ENCODE peak calls at places on chromosomes 6 and 20, in seven cellular contexts. E is T-cell; S is activated T-cell treated with anti-CD3 and anti-CD28 coated beads for 24 hours; H is DMS153; U is naive thymus-derived CD8-positive, alpha-beta T cell; W is stimulated activated CD4-positive, alpha-beta T cell treated with anti-CD3 and anti-CD28 coated beads, Interleukin-4, amount 100 ng/mL, for 1 hour; Q is NCI-H460. K is an unnamed sample.

GRCh38 chr6:104623052-104623690 is 236.5 kb downstream of the HACE1 start:
- DNase-seq in H (no peak), U (no peak), E (no peak), Q (no peak), S (no peak), W (no peak), K (no peak)

GRCh38 chr6:49468042-49468441 is 4.9 kb downstream of the CENPQ start:
- DNase-seq in S (no peak), W (no peak), U (no peak), Q (no peak), E (no peak), H (no peak), K (no peak)

GRCh38 chr6:139230421-139230840 is 61.4 kb downstream of the TXLNB start:
- DNase-seq in S (no peak), E (peak; percentile 13), H (peak; percentile 61), Q (no peak), W (no peak), U (no peak), K (no peak)

GRCh38 chr6:54335871-54336270 is 27.6 kb downstream of the TINAG start:
- DNase-seq in H (no peak), Q (peak; percentile 41), W (no peak), E (no peak), U (no peak), S (no peak), K (peak; percentile 95)

GRCh38 chr6:46989384-46989783 is 52.7 kb downstream of the ADGRF1 start:
- DNase-seq in E (no peak), W (no peak), H (no peak), U (no peak), Q (peak; percentile 19), S (no peak), K (no peak)

GRCh38 chr6:39936857-39937256 is 2.6 kb upstream of the MOCS1 start:
- DNase-seq in H (no peak), E (no peak), U (no peak), W (no peak), S (no peak), Q (no peak), K (no peak)

GRCh38 chr6:8000080-8001035 is 63.8 kb downstream of the BLOC1S5 start:
- DNase-seq in U (no peak), H (no peak), S (no peak), Q (no peak), E (no peak), W (no peak), K (no peak)

GRCh38 chr6:155274106-155274505 is 10.3 kb downstream of the CLDN20 start:
- DNase-seq in S (no peak), U (no peak), Q (no peak), W (no peak), H (no peak), E (no peak), K (no peak)

GRCh38 chr6:56913276-56914138 is 41.4 kb upstream of the BEND6 start:
- DNase-seq in E (no peak), H (no peak), Q (no peak), W (no peak), S (no peak), U (no peak), K (no peak)

GRCh38 chr6:4907602-4908001 is 96.2 kb downstream of the RPP40 start:
- DNase-seq in E (no peak), U (no peak), W (no peak), H (no peak), Q (no peak), S (no peak), K (no peak)

GRCh38 chr20:427849-428657 is 20.0 kb downstream of the RBCK1 start:
- DNase-seq in W (no peak), H (no peak), S (no peak), U (no peak), E (no peak), Q (no peak), K (no peak)

GRCh38 chr6:154397491-154398195 is 41.0 kb upstream of the IPCEF1 start:
- DNase-seq in U (no peak), H (no peak), Q (no peak), E (no peak), W (no peak), S (no peak), K (no peak)

GRCh38 chr20:33415948-33416347 is 14.6 kb upstream of the CDK5RAP1 start:
- DNase-seq in U (no peak), E (no peak), Q (peak; percentile 30), H (no peak), S (no peak), W (no peak), K (no peak)

GRCh38 chr20:31956556-31957220 is 4.8 kb upstream of the PDRG1 start:
- DNase-seq in E (no peak), H (no peak), Q (no peak), W (no peak), U (no peak), S (no peak), K (no peak)

GRCh38 chr20:20002101-20002998 is 14.8 kb upstream of the NAA20 start:
- DNase-seq in U (no peak), S (no peak), W (no peak), H (no peak), Q (no peak), E (no peak), K (no peak)

GRCh38 chr6:170095273-170095976 is 195.5 kb downstream of the DLL1 start:
- DNase-seq in E (no peak), W (no peak), H (no peak), S (no peak), Q (no peak), U (no peak), K (no peak)

GRCh38 chr6:28693033-28693750 is 167.5 kb downstream of the GPX5 start:
- DNase-seq in U (no peak), S (no peak), Q (no peak), E (no peak), H (no peak), W (no peak), K (no peak)

GRCh38 chr6:10873374-10873773 is 8.5 kb downstream of the GCM2 start:
- DNase-seq in W (no peak), Q (no peak), U (no peak), S (no peak), E (no peak), H (no peak), K (no peak)

GRCh38 chr6:130696806-130697205 is 130.4 kb upstream of the SMLR1 start:
- DNase-seq in H (no peak), S (no peak), U (no peak), E (no peak), W (no peak), Q (no peak), K (no peak)

GRCh38 chr6:110493253-110493800 is 16.9 kb upstream of the SLC22A16 start:
- DNase-seq in W (no peak), Q (no peak), S (no peak), H (peak; percentile 25), U (no peak), E (no peak), K (no peak)

GRCh38 chr6:52543729-52544324 is 33.0 kb downstream of the TRAM2 start:
- DNase-seq in U (no peak), H (no peak), S (no peak), E (no peak), W (no peak), Q (peak; percentile 45), K (peak; percentile 10)

GRCh38 chr6:103617642-103618041 is 1242.1 kb downstream of the HACE1 start:
- DNase-seq in S (no peak), W (no peak), Q (no peak), U (no peak), E (no peak), H (no peak), K (no peak)

GRCh38 chr6:68635706-68636513 is 828 bp downstream of the ADGRB3 start:
- DNase-seq in S (no peak), W (no peak), H (peak; percentile 14), U (no peak), E (no peak), Q (no peak), K (no peak)

GRCh38 chr20:1364106-1364505 is 28.7 kb downstream of the FKBP1A start:
- DNase-seq in U (no peak), H (no peak), W (no peak), Q (no peak), S (no peak), E (no peak), K (no peak)

GRCh38 chr6:45930419-45931059 is 85.1 kb downstream of the CLIC5 start:
- DNase-seq in U (peak; percentile 45), H (peak; percentile 9), E (peak; percentile 47), W (peak; percentile 52), S (peak; percentile 46), Q (peak; percentile 45), K (no peak)

GRCh38 chr6:131400054-131400781 is 172.8 kb upstream of the ARG1 start:
- DNase-seq in U (no peak), H (no peak), W (no peak), E (no peak), S (no peak), Q (peak; percentile 23), K (peak; percentile 26)

GRCh38 chr6:89471287-89471867 is 38.4 kb downstream of the ANKRD6 start:
- DNase-seq in W (no peak), H (no peak), E (no peak), S (no peak), U (no peak), Q (no peak), K (no peak)

GRCh38 chr20:4533734-4534133 is 188.0 kb upstream of the PRND start:
- DNase-seq in S (no peak), H (no peak), U (no peak), W (no peak), E (no peak), Q (no peak), K (no peak)

GRCh38 chr20:2919518-2920245 is 46.4 kb downstream of the PTPRA start:
- DNase-seq in U (no peak), Q (no peak), S (no peak), H (no peak), E (no peak), W (no peak), K (peak; percentile 35)

GRCh38 chr20:60049601-60050000 is 91.4 kb downstream of the CDH26 start:
- DNase-seq in H (no peak), W (no peak), U (no peak), S (no peak), Q (no peak), E (no peak), K (no peak)

GRCh38 chr20:41467690-41468089 is 101.1 kb upstream of the EMILIN3 start:
- DNase-seq in E (no peak), U (no peak), Q (no peak), W (no peak), S (no peak), H (no peak), K (no peak)

GRCh38 chr20:37988555-37988954 is 44.7 kb downstream of the TTI1 start:
- DNase-seq in U (no peak), Q (no peak), E (no peak), H (no peak), W (no peak), S (no peak), K (no peak)

GRCh38 chr6:165049362-165049761 is 260.0 kb downstream of the C6orf118 start:
- DNase-seq in H (peak; percentile 26), U (no peak), S (no peak), E (no peak), Q (peak; percentile 6), W (no peak), K (no peak)

GRCh38 chr6:166152660-166153059 is 15.0 kb downstream of the TBXT start:
- DNase-seq in E (no peak), U (no peak), Q (no peak), S (no peak), H (peak; percentile 61), W (no peak), K (no peak)

GRCh38 chr20:62595491-62595890 is 46.8 kb upstream of the SLCO4A1 start:
- DNase-seq in S (no peak), E (no peak), U (no peak), Q (peak; percentile 56), H (peak; percentile 42), W (no peak), K (no peak)

GRCh38 chr6:81487489-81487888 is 265.0 kb downstream of the TENT5A start:
- DNase-seq in E (no peak), Q (no peak), U (no peak), W (no peak), S (no peak), H (no peak), K (no peak)

GRCh38 chr6:104788400-104788799 is 71.3 kb downstream of the HACE1 start:
- DNase-seq in Q (no peak), U (no peak), H (no peak), S (no peak), W (no peak), E (no peak), K (no peak)

GRCh38 chr6:141202641-141203040 is 930.1 kb upstream of the GJE1 start:
- DNase-seq in W (no peak), E (no peak), S (no peak), Q (no peak), H (no peak), U (no peak), K (no peak)